ENCODE peak calls at places on chromosomes 11 and 22, in five cellular contexts. I is activated B cell treated with CpG ODN at 0.5 μM for 24 hours; L is fibroblast of the aortic adventitia; P is CD4-positive, alpha-beta T cell; H is mesothelial cell of epicardium. R is an unnamed sample.

GRCh38 chr11:107665016-107665415 is 46.8 kb downstream of the SLN start:
- DNase-seq in H (no peak), L (no peak), P (no peak), I (no peak), R (no peak)

GRCh38 chr11:14905104-14906033 is 13.3 kb upstream of the CYP2R1 start:
- DNase-seq in P (peak; percentile 73), H (no peak), L (peak; percentile 33), I (peak; percentile 70), R (peak; percentile 80)

GRCh38 chr11:86688398-86689179 is 16.2 kb upstream of the ME3 start:
- DNase-seq in I (no peak), P (no peak), L (peak; percentile 59), H (no peak), R (no peak)

GRCh38 chr11:73907191-73907590 is 30.4 kb downstream of the PAAF1 start:
- DNase-seq in H (no peak), L (peak; percentile 28), P (no peak), I (no peak), R (no peak)

GRCh38 chr11:99631618-99632017 is 610.9 kb downstream of the CNTN5 start:
- DNase-seq in L (no peak), P (no peak), H (no peak), I (no peak), R (no peak)

GRCh38 chr22:38080847-38081635 is 2.9 kb downstream of the SLC16A8 start:
- DNase-seq in I (no peak), L (peak; percentile 17), H (no peak), P (no peak), R (peak; percentile 71)

GRCh38 chr11:72228229-72228843 is 3.8 kb downstream of the INPPL1 start:
- DNase-seq in L (peak; percentile 35), P (peak; percentile 24), H (no peak), I (no peak), R (peak; percentile 43)

GRCh38 chr11:71977743-71978418 is 20.8 kb upstream of the IL18BP start:
- DNase-seq in H (no peak), L (peak; percentile 75), I (no peak), P (peak; percentile 47), R (no peak)

GRCh38 chr22:21866821-21867527 is 471 bp downstream of the MAPK1 start:
- DNase-seq in P (peak; percentile 37), H (peak; percentile 20), I (no peak), L (peak; percentile 28), R (peak; percentile 18)

GRCh38 chr11:95764267-95764898 is 25.2 kb downstream of the FAM76B start:
- DNase-seq in L (peak; percentile 84), H (no peak), I (no peak), P (no peak), R (no peak)

GRCh38 chr11:112625816-112626215 is 335.4 kb upstream of the NCAM1 start:
- DNase-seq in L (no peak), I (no peak), H (no peak), P (no peak), R (no peak)

GRCh38 chr11:833849-834311 is 1.1 kb downstream of the CD151 start:
- DNase-seq in L (peak; percentile 30), I (no peak), H (no peak), P (no peak), R (no peak)

GRCh38 chr11:33000181-33000580 is 15.5 kb upstream of the DEPDC7 start:
- DNase-seq in P (no peak), H (no peak), I (no peak), L (peak; percentile 92), R (no peak)

GRCh38 chr11:61592176-61592575 is 11.3 kb upstream of the SYT7 start:
- DNase-seq in H (no peak), L (no peak), I (no peak), P (no peak), R (no peak)

GRCh38 chr11:35367491-35367890 is 51.9 kb downstream of the SLC1A2 start:
- DNase-seq in H (no peak), I (no peak), P (no peak), L (peak; percentile 78), R (no peak)

GRCh38 chr11:80651004-80651403 is 1210.2 kb upstream of the TENM4 start:
- DNase-seq in L (no peak), I (no peak), P (no peak), H (no peak), R (no peak)
- TF ChIP-seq CTCF in L (no peak), I (no peak), P (no peak), H (no peak), R (no peak)

GRCh38 chr11:92111291-92111690 is 113.3 kb upstream of the FAT3 start:
- DNase-seq in L (no peak), I (no peak), P (no peak), H (no peak), R (no peak)
- TF ChIP-seq CTCF in L (no peak), I (no peak), P (no peak), H (no peak), R (no peak)

GRCh38 chr22:35726398-35726797 is 8.7 kb downstream of the APOL5 start:
- DNase-seq in I (no peak), H (no peak), L (no peak), P (no peak), R (no peak)

GRCh38 chr22:35729309-35729698 is 11.6 kb downstream of the APOL5 start:
- DNase-seq in I (no peak), P (no peak), L (no peak), H (no peak), R (no peak)

GRCh38 chr22:35727436-35727835 is 9.8 kb downstream of the APOL5 start:
- DNase-seq in P (no peak), H (no peak), L (no peak), I (no peak), R (no peak)

GRCh38 chr22:35726933-35727332 is 9.3 kb downstream of the APOL5 start:
- DNase-seq in P (no peak), L (no peak), H (no peak), I (no peak), R (no peak)

DNA sequence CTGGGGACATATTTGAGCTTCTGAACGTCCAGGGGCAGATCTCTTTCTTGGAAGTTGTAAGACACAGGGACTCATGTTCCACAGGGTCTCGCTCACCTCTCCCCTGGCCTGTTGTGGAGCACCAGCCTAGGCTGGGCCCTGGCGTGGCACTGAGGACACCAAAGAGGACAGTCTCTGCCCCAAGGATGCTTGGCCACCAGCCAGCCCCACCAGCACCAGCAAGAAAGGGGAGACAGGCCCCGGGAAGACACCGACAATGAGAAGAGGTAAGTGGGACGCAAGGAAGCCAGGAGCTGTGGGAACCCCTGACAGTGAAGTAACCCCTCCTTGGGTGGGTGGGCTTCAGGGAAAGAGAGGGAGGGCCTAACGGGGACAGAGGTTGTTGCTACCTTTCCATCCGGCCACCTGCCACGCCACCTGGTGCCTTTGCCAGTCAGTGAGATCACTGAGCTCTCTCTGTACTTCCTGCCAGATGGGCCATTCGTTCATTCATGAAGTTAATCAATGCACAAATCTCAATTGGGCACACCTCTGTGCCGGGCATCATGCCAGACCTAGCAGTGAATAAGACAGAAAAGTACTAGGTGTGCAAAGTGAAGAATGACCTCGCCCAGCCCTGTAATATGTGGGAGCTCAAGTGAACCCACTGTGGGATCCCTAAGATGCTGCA is 11.1 kb downstream of the APOL5 start:
- DNase-seq in I (no peak), L (no peak), P (no peak), H (no peak), R (no peak)
- TF ChIP-seq CTCF in I (no peak), L (no peak), P (no peak), H (no peak), R (no peak)

GRCh38 chr11:76248210-76248609 is 41.9 kb upstream of the WNT11 start:
- DNase-seq in I (no peak), H (no peak), L (no peak), P (no peak), R (no peak)
- TF ChIP-seq CTCF in I (no peak), H (no peak), L (peak; percentile 29), P (no peak), R (peak; percentile 31)

GRCh38 chr22:30943368-30943767 is 25.2 kb downstream of the MORC2 start:
- DNase-seq in I (no peak), L (no peak), P (peak; percentile 65), H (no peak), R (no peak)

GRCh38 chr22:30947163-30947820 is 21.3 kb downstream of the MORC2 start:
- DNase-seq in I (no peak), H (no peak), P (no peak), L (peak; percentile 11), R (peak; percentile 67)

GRCh38 chr22:30946354-30946753 is 22.2 kb downstream of the MORC2 start:
- DNase-seq in H (no peak), L (no peak), I (no peak), P (no peak), R (no peak)

GRCh38 chr22:30945653-30946052 is 22.9 kb downstream of the MORC2 start:
- DNase-seq in L (no peak), I (no peak), H (no peak), P (no peak), R (no peak)

DNA sequence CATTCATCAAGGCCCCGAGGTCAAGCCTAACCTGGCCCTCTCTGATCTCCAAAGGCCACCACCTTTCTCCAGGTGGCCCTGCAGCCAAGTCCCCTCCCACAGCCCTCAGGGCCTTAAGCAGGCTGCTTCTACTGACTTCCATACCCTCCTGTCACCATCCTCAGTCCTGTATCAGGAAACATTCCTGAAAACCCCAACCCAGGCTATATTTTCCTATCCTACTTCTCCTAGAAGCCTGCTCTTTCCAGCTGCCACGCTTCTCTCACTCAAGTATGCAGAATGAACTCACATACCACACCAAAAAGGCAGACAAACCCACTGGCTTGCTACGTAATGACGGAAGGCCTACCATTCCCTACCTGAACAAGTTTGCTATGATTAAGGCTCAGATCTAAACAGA is 23.6 kb downstream of the MORC2 start:
- DNase-seq in I (no peak), P (no peak), L (no peak), H (no peak), R (no peak)
- TF ChIP-seq CTCF in I (no peak), P (no peak), L (no peak), H (no peak), R (no peak)

DNA sequence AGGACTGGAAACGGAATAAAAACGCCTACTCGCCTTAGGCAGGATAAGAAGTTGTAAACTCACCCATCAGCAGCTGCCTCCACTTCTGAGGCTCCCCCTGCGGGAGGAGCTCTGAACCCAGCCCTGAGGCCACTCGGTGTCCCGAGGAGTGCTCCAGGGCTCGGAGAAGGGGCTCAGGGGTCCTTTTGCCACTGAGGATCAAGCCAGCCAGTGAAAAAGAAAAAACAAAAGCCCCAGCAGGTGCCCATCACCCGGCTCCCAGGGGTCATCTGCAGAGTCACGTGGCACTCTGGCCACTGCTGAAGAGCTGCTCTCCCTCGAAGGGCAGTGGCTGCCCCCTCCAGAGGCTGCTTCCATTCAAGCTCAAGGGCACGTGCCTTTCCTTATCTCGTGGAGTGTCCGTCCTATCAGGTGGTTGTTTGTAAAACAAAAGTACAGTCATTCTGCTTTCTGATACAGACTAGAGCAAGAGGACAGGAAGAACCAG is 29.0 kb downstream of the NUP50 start:
- DNase-seq in P (no peak), L (no peak), I (no peak), H (no peak), R (no peak)
- TF ChIP-seq CTCF in P (no peak), L (no peak), I (no peak), H (no peak), R (no peak)

R was measured in glutamatergic neuron.